ENCODE peak calls at places on chromosomes 13 and 19, in five cellular contexts. One of them, this sample, is unnamed. For H3K4me1, the result is how much of the 10 kb centered on the place peaks cover.

GRCh38 chr19:46466536-46467199 is 4.7 kb downstream of the PNMA8A start:
- DNase-seq in CD4-positive, CD25-positive, alpha-beta regulatory T cell: no peak
- DNase-seq in CD8-positive, alpha-beta memory T cell: no peak
- DNase-seq in K562: no peak
- DNase-seq in A549: no peak
- DNase-seq in this sample: peak

GRCh38 chr19:3403489-3404323 is 37.3 kb downstream of the NFIC start:
- DNase-seq in A549: no peak
- DNase-seq in K562: no peak
- DNase-seq in CD8-positive, alpha-beta memory T cell: no peak
- DNase-seq in CD4-positive, CD25-positive, alpha-beta regulatory T cell: no peak
- DNase-seq in this sample: no peak

GRCh38 chr19:18756896-18757295 is 34.2 kb downstream of the COMP start:
- DNase-seq in A549: no peak
- DNase-seq in CD4-positive, CD25-positive, alpha-beta regulatory T cell: no peak
- DNase-seq in K562: no peak
- DNase-seq in CD8-positive, alpha-beta memory T cell: no peak
- DNase-seq in this sample: no peak

GRCh38 chr19:13981467-13981866 is 24.7 kb downstream of the RFX1 start:
- DNase-seq in CD8-positive, alpha-beta memory T cell: no peak
- DNase-seq in CD4-positive, CD25-positive, alpha-beta regulatory T cell: no peak
- DNase-seq in A549: no peak
- DNase-seq in K562: no peak
- DNase-seq in this sample: no peak

GRCh38 chr13:29563941-29564340 is 31.5 kb downstream of the SLC7A1 start:
- DNase-seq in CD4-positive, CD25-positive, alpha-beta regulatory T cell: no peak
- DNase-seq in A549: no peak
- DNase-seq in CD8-positive, alpha-beta memory T cell: no peak
- DNase-seq in K562: no peak
- DNase-seq in this sample: no peak

GRCh38 chr13:91722267-91722884 is 324.0 kb downstream of the GPC5 start:
- DNase-seq in CD4-positive, CD25-positive, alpha-beta regulatory T cell: no peak
- DNase-seq in K562: peak
- DNase-seq in CD8-positive, alpha-beta memory T cell: no peak
- DNase-seq in A549: no peak
- DNase-seq in this sample: peak

GRCh38 chr13:31174018-31174417 is 12.3 kb upstream of the HSPH1 start:
- DNase-seq in K562: no peak
- DNase-seq in A549: no peak
- DNase-seq in CD4-positive, CD25-positive, alpha-beta regulatory T cell: no peak
- DNase-seq in CD8-positive, alpha-beta memory T cell: no peak
- DNase-seq in this sample: no peak

GRCh38 chr13:50580684-50581305 is 262.7 kb downstream of the DLEU7 start:
- DNase-seq in A549: no peak
- DNase-seq in CD8-positive, alpha-beta memory T cell: no peak
- DNase-seq in K562: no peak
- DNase-seq in CD4-positive, CD25-positive, alpha-beta regulatory T cell: no peak
- DNase-seq in this sample: no peak

GRCh38 chr19:4058696-4059492 is 7.8 kb downstream of the ZBTB7A start:
- DNase-seq in CD8-positive, alpha-beta memory T cell: no peak
- DNase-seq in K562: peak
- DNase-seq in CD4-positive, CD25-positive, alpha-beta regulatory T cell: no peak
- DNase-seq in A549: no peak
- DNase-seq in this sample: no peak

GRCh38 chr13:110669036-110669435 is 36.9 kb downstream of the CARS2 start:
- DNase-seq in K562: no peak
- DNase-seq in A549: no peak
- DNase-seq in CD8-positive, alpha-beta memory T cell: no peak
- DNase-seq in CD4-positive, CD25-positive, alpha-beta regulatory T cell: no peak
- DNase-seq in this sample: no peak

GRCh38 chr13:80469841-80470378 is 129.0 kb upstream of the SPRY2 start:
- DNase-seq in K562: no peak
- DNase-seq in CD4-positive, CD25-positive, alpha-beta regulatory T cell: no peak
- DNase-seq in A549: peak
- DNase-seq in CD8-positive, alpha-beta memory T cell: no peak
- DNase-seq in this sample: no peak

GRCh38 chr13:24226762-24227161 is 66.2 kb downstream of the SPATA13 start:
- DNase-seq in CD4-positive, CD25-positive, alpha-beta regulatory T cell: no peak
- DNase-seq in K562: no peak
- DNase-seq in CD8-positive, alpha-beta memory T cell: no peak
- DNase-seq in A549: no peak
- DNase-seq in this sample: no peak

GRCh38 chr19:13069415-13070369 is 33.0 kb downstream of the LYL1 start:
- DNase-seq in CD4-positive, CD25-positive, alpha-beta regulatory T cell: no peak
- DNase-seq in A549: no peak
- DNase-seq in CD8-positive, alpha-beta memory T cell: no peak
- DNase-seq in K562: peak
- DNase-seq in this sample: no peak

GRCh38 chr19:41872384-41872774 is 4.7 kb upstream of the CD79A start:
- DNase-seq in K562: no peak
- DNase-seq in CD4-positive, CD25-positive, alpha-beta regulatory T cell: no peak
- DNase-seq in CD8-positive, alpha-beta memory T cell: no peak
- DNase-seq in A549: no peak
- DNase-seq in this sample: peak

GRCh38 chr13:100594255-100594654 is 5.7 kb upstream of the GGACT start:
- DNase-seq in CD4-positive, CD25-positive, alpha-beta regulatory T cell: no peak
- DNase-seq in CD8-positive, alpha-beta memory T cell: no peak
- DNase-seq in K562: no peak
- DNase-seq in A549: no peak
- DNase-seq in this sample: no peak

GRCh38 chr13:48142437-48142836 is 47.5 kb upstream of the MED4 start:
- DNase-seq in CD8-positive, alpha-beta memory T cell: no peak
- DNase-seq in A549: no peak
- DNase-seq in CD4-positive, CD25-positive, alpha-beta regulatory T cell: no peak
- DNase-seq in K562: no peak
- DNase-seq in this sample: no peak

GRCh38 chr13:95950103-95950502 is 103.1 kb downstream of the UGGT2 start:
- DNase-seq in CD8-positive, alpha-beta memory T cell: no peak
- DNase-seq in CD4-positive, CD25-positive, alpha-beta regulatory T cell: no peak
- DNase-seq in A549: no peak
- DNase-seq in K562: no peak
- DNase-seq in this sample: no peak

GRCh38 chr13:81334481-81334880 is 993.6 kb upstream of the SPRY2 start:
- DNase-seq in K562: no peak
- DNase-seq in A549: no peak
- DNase-seq in CD4-positive, CD25-positive, alpha-beta regulatory T cell: no peak
- DNase-seq in CD8-positive, alpha-beta memory T cell: no peak
- DNase-seq in this sample: no peak

GRCh38 chr13:79874396-79875360 is 393.7 kb downstream of the NDFIP2 start:
- DNase-seq in A549: no peak
- DNase-seq in CD8-positive, alpha-beta memory T cell: no peak
- DNase-seq in CD4-positive, CD25-positive, alpha-beta regulatory T cell: no peak
- DNase-seq in K562: no peak
- DNase-seq in this sample: no peak

GRCh38 chr13:111284579-111284978 is 35.9 kb upstream of the TEX29 start:
- DNase-seq in A549: no peak
- DNase-seq in K562: no peak
- DNase-seq in CD8-positive, alpha-beta memory T cell: no peak
- DNase-seq in CD4-positive, CD25-positive, alpha-beta regulatory T cell: no peak
- DNase-seq in this sample: no peak

GRCh38 chr13:71979616-71980015 is 112.6 kb upstream of the DACH1 start:
- DNase-seq in CD8-positive, alpha-beta memory T cell: no peak
- DNase-seq in K562: no peak
- DNase-seq in CD4-positive, CD25-positive, alpha-beta regulatory T cell: no peak
- DNase-seq in A549: no peak
- DNase-seq in this sample: no peak

GRCh38 chr19:41774515-41774980 is 19.2 kb downstream of the CEACAM6 start:
- DNase-seq in K562: no peak
- DNase-seq in CD8-positive, alpha-beta memory T cell: no peak
- DNase-seq in A549: peak
- DNase-seq in CD4-positive, CD25-positive, alpha-beta regulatory T cell: peak
- DNase-seq in this sample: no peak

GRCh38 chr19:18278521-18279265 is 2.7 kb downstream of the JUND start:
- DNase-seq in CD8-positive, alpha-beta memory T cell: peak
- DNase-seq in K562: no peak
- DNase-seq in CD4-positive, CD25-positive, alpha-beta regulatory T cell: peak
- DNase-seq in A549: no peak
- DNase-seq in this sample: peak

GRCh38 chr13:45615501-45616101 is at the start of gene ERICH6B:
- DNase-seq in K562: no peak
- DNase-seq in CD8-positive, alpha-beta memory T cell: no peak
- DNase-seq in CD4-positive, CD25-positive, alpha-beta regulatory T cell: no peak
- DNase-seq in A549: no peak
- DNase-seq in this sample: no peak

GRCh38 chr19:28414748-28415147 is 798.2 kb downstream of the UQCRFS1 start:
- DNase-seq in CD8-positive, alpha-beta memory T cell: no peak
- DNase-seq in K562: no peak
- DNase-seq in CD4-positive, CD25-positive, alpha-beta regulatory T cell: no peak
- DNase-seq in A549: no peak
- DNase-seq in this sample: no peak

GRCh38 chr19:47549341-47549768 is 23.6 kb downstream of the ZNF541 start:
- DNase-seq in A549: no peak
- DNase-seq in CD4-positive, CD25-positive, alpha-beta regulatory T cell: no peak
- DNase-seq in K562: no peak
- DNase-seq in CD8-positive, alpha-beta memory T cell: no peak
- DNase-seq in this sample: no peak

GRCh38 chr13:87923713-87924112 is 252.5 kb downstream of the SLITRK5 start:
- DNase-seq in K562: no peak
- DNase-seq in CD4-positive, CD25-positive, alpha-beta regulatory T cell: no peak
- DNase-seq in CD8-positive, alpha-beta memory T cell: no peak
- DNase-seq in A549: no peak
- DNase-seq in this sample: no peak

GRCh38 chr19:44356383-44357111 is at the start of gene ZNF112:
- DNase-seq in CD8-positive, alpha-beta memory T cell: no peak
- DNase-seq in K562: peak
- DNase-seq in A549: peak
- DNase-seq in CD4-positive, CD25-positive, alpha-beta regulatory T cell: no peak
- DNase-seq in this sample: no peak

GRCh38 chr19:39845621-39846175 is 481 bp downstream of the FBL start:
- DNase-seq in CD8-positive, alpha-beta memory T cell: no peak
- DNase-seq in A549: peak
- DNase-seq in CD4-positive, CD25-positive, alpha-beta regulatory T cell: no peak
- DNase-seq in K562: peak
- DNase-seq in this sample: peak

GRCh38 chr19:41998246-41999020 is 4.4 kb upstream of the ATP1A3 start:
- DNase-seq in K562: peak
- DNase-seq in CD8-positive, alpha-beta memory T cell: no peak
- DNase-seq in CD4-positive, CD25-positive, alpha-beta regulatory T cell: no peak
- DNase-seq in A549: peak
- DNase-seq in this sample: peak

GRCh38 chr19:18541258-18541991 is 1.9 kb downstream of the FKBP8 start:
- DNase-seq in CD8-positive, alpha-beta memory T cell: no peak
- DNase-seq in CD4-positive, CD25-positive, alpha-beta regulatory T cell: no peak
- DNase-seq in A549: no peak
- DNase-seq in K562: no peak
- DNase-seq in this sample: no peak

GRCh38 chr13:113275387-113275786 is 21.7 kb upstream of the LAMP1 start:
- DNase-seq in CD8-positive, alpha-beta memory T cell: no peak
- DNase-seq in CD4-positive, CD25-positive, alpha-beta regulatory T cell: no peak
- DNase-seq in A549: peak
- DNase-seq in K562: peak
- DNase-seq in this sample: peak

GRCh38 chr19:8678244-8678807 is 20.3 kb downstream of the ACTL9 start:
- DNase-seq in A549: no peak
- DNase-seq in CD4-positive, CD25-positive, alpha-beta regulatory T cell: no peak
- DNase-seq in CD8-positive, alpha-beta memory T cell: no peak
- DNase-seq in K562: no peak
- DNase-seq in this sample: no peak

GRCh38 chr19:45972081-45972943 is 1.4 kb downstream of the NOVA2 start:
- DNase-seq in CD4-positive, CD25-positive, alpha-beta regulatory T cell: peak
- DNase-seq in K562: peak
- DNase-seq in A549: no peak
- DNase-seq in CD8-positive, alpha-beta memory T cell: peak
- DNase-seq in this sample: no peak

GRCh38 chr19:6828698-6829633 is 56.5 kb downstream of the VAV1 start:
- DNase-seq in K562: peak
- DNase-seq in CD4-positive, CD25-positive, alpha-beta regulatory T cell: peak
- DNase-seq in A549: peak
- DNase-seq in CD8-positive, alpha-beta memory T cell: no peak
- DNase-seq in this sample: peak

DNA sequence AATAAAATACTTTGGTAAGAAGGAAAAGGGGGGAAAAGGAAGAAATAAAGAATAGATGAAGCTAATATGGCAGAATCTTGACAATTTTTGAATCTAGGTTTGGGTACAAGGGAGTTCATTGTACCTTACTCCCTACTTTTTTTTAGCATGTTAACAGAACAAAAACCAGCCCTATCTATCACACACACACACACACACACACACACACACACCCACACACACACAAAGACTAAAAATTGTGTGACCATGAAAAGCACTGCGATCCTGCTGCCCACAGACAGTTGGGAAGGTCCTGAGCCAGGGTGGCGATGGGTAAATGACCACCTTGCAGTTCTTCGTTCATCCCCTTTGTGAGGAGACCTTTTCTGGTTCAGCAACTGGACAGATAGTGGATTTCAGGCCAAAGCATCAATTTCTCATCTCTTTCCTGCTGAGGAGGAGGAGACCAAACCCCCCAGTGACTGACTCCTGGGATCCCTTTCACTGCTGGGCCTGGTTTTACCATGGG is 91.8 kb downstream of the SIPA1L3 start:
- DNase-seq in CD4-positive, CD25-positive, alpha-beta regulatory T cell: no peak
- DNase-seq in K562: no peak
- DNase-seq in CD8-positive, alpha-beta memory T cell: no peak
- DNase-seq in A549: no peak
- DNase-seq in this sample: no peak
- H3K4me1 ChIP-seq in CD4-positive, CD25-positive, alpha-beta regulatory T cell: under half
- H3K4me1 ChIP-seq in K562: under half
- H3K4me1 ChIP-seq in CD8-positive, alpha-beta memory T cell: under half
- H3K4me1 ChIP-seq in A549: under half
- H3K4me1 ChIP-seq in this sample: half or more

DNA sequence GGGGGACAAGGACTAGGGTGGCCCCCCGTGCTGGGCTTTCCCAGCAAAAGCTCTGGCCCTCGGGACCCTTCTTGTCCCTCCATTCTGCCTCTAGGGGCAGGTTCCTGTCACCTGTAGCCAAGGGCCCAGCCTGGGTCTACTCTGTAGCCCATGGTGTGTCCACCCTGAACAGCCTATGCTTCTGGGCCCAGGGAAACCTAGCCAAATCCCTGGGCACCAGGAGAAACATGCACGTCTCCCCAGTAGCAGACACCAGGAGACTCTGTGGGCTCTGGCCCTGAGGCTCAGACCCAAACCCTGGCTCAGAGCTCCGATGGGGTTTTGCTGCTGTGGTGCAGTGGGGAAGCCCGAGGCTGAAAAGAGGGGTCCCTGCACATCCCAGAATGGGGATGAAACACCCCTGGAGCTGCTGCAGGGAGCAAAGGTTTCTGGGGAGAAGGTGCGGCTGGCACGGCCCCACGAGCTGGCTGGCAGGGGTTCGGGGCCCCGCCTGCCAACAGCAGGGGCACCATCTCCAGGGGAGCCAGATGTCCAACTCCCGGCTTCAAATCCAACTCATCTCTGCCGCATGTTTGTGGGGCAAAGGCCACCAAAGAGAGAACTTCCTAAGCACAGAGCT is 18.2 kb downstream of the CEBPG start:
- DNase-seq in A549: no peak
- DNase-seq in CD4-positive, CD25-positive, alpha-beta regulatory T cell: no peak
- DNase-seq in CD8-positive, alpha-beta memory T cell: peak
- DNase-seq in K562: no peak
- DNase-seq in this sample: no peak
- H3K4me1 ChIP-seq in A549: under half
- H3K4me1 ChIP-seq in CD4-positive, CD25-positive, alpha-beta regulatory T cell: under half
- H3K4me1 ChIP-seq in CD8-positive, alpha-beta memory T cell: under half
- H3K4me1 ChIP-seq in K562: half or more
- H3K4me1 ChIP-seq in this sample: under half

GRCh38 chr19:1172353-1173159 is 1.5 kb downstream of the SBNO2 start:
- DNase-seq in K562: no peak
- DNase-seq in CD4-positive, CD25-positive, alpha-beta regulatory T cell: no peak
- DNase-seq in A549: no peak
- DNase-seq in CD8-positive, alpha-beta memory T cell: no peak
- DNase-seq in this sample: peak
- H3K4me1 ChIP-seq in K562: half or more
- H3K4me1 ChIP-seq in CD4-positive, CD25-positive, alpha-beta regulatory T cell: under half
- H3K4me1 ChIP-seq in A549: half or more
- H3K4me1 ChIP-seq in CD8-positive, alpha-beta memory T cell: under half
- H3K4me1 ChIP-seq in this sample: under half

GRCh38 chr19:35462476-35462953 is 14.5 kb downstream of the FFAR2 start:
- DNase-seq in CD4-positive, CD25-positive, alpha-beta regulatory T cell: peak
- DNase-seq in A549: no peak
- DNase-seq in CD8-positive, alpha-beta memory T cell: peak
- DNase-seq in K562: no peak
- DNase-seq in this sample: peak
- H3K4me1 ChIP-seq in CD4-positive, CD25-positive, alpha-beta regulatory T cell: under half
- H3K4me1 ChIP-seq in A549: under half
- H3K4me1 ChIP-seq in CD8-positive, alpha-beta memory T cell: under half
- H3K4me1 ChIP-seq in K562: under half
- H3K4me1 ChIP-seq in this sample: under half

This sample was measured in Karpas-422.